ENCODE peak calls at places on chromosomes 3 and 15, in four cellular contexts. T is K562, R is GM12878, I is HepG2. C is an unnamed sample.

GRCh38 chr3:20190991-20191390 is 5.0 kb upstream of the SGO1 start:
- DNase-seq in R (no peak), T (no peak), I (no peak), C (peak; percentile 64)

GRCh38 chr15:24621630-24622215 is 53.9 kb upstream of the NPAP1 start:
- DNase-seq in T (no peak), I (no peak), R (no peak), C (no peak)

GRCh38 chr3:194687638-194688206 is 2.0 kb downstream of the FAM43A start:
- DNase-seq in R (no peak), I (no peak), T (no peak), C (peak; percentile 91)

GRCh38 chr3:132695422-132695821 is 26.8 kb downstream of the NPHP3 start:
- DNase-seq in R (no peak), T (no peak), I (no peak), C (no peak)

GRCh38 chr3:148360046-148360445 is 337.7 kb upstream of the AGTR1 start:
- DNase-seq in R (no peak), I (no peak), T (no peak), C (no peak)

GRCh38 chr15:51736069-51736468 is 1.4 kb downstream of the LYSMD2 start:
- DNase-seq in I (no peak), T (no peak), R (peak; percentile 74), C (no peak)

GRCh38 chr3:17846466-17846865 is 104.0 kb upstream of the TBC1D5 start:
- DNase-seq in R (no peak), T (no peak), I (no peak), C (no peak)

GRCh38 chr15:78859971-78860733 is 12.5 kb upstream of the MORF4L1 start:
- DNase-seq in R (peak; percentile 44), T (peak; percentile 74), I (peak; percentile 74), C (peak; percentile 96)

GRCh38 chr3:158775801-158776399 is 26.0 kb upstream of the MFSD1 start:
- DNase-seq in I (peak; percentile 28), R (no peak), T (no peak), C (no peak)

GRCh38 chr15:48802867-48803266 is 8.0 kb downstream of the CEP152 start:
- DNase-seq in T (no peak), I (no peak), R (no peak), C (no peak)

DNA sequence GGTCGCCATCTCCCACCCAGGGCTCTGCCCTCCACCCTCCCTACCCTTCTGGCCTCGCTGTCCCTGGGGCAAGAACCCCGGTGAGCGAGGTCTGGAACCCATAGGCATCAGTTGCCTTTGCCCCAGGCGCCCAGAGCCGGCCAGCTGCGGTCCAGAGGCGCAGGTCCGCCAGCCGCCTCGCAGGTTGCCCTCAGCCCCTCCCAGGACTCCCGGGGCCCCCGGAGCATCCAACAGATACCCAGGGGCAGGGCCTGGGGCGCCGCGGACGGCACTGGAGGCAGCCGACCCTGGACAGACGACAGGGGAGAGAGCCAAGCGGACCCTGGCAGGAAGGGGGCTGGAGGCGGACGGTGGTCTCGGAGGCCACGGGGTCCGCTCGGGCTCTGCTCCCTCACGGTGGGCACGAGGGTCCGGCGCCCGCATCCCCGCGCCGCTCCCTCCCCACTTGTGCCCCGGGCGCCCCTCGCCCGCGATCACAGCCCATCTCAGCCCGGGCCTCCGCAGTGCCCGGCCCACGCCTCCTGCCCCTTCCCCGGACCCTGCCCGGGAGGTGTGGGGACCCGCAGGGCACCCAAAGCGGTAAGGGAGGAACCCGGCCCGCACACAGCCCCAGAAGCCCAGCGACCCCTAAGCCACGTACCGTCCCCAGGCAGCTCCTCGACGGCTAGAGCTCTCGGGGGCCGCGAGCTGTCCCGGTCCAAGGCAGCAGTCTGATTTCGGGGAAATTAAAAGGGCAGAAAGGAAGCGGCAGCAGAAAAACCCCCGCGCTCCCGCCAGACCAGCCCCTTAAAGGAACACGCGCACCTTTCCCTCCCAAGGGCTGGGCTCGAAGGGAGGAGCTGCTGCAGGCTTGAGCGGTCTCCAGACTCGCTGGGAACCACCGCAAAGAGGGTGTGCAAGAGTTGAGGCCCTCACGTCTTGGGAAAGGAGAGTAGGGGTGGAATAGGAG is at the start of gene HAPLN3:
- DNase-seq in R (no peak), T (peak; percentile 57), I (no peak), C (peak; percentile 83)
- H3K4me1 ChIP-seq in R (peaks cover 3% of the 10 kb centered on the region), T (peaks cover 43% of the 10 kb centered on the region), I (peaks cover 36% of the 10 kb centered on the region), C (peaks cover 34% of the 10 kb centered on the region)

GRCh38 chr3:134476306-134476705 is 9.5 kb downstream of the ANAPC13 start:
- DNase-seq in R (no peak), T (no peak), I (no peak), C (no peak)
- TF ChIP-seq JUNB in R (no peak), T (no peak), I (no peak), C (no peak)

GRCh38 chr3:161366067-161366466 is 5.2 kb downstream of the SPTSSB start:
- DNase-seq in T (no peak), R (no peak), I (no peak), C (peak; percentile 49)

GRCh38 chr3:161369531-161369930 is 1.8 kb downstream of the SPTSSB start:
- DNase-seq in T (no peak), R (no peak), I (no peak), C (peak; percentile 5)

GRCh38 chr3:161372321-161373260 is 1.3 kb upstream of the SPTSSB start:
- DNase-seq in R (no peak), I (no peak), T (no peak), C (peak; percentile 69)

GRCh38 chr3:161371441-161372320 is at the start of gene SPTSSB:
- DNase-seq in R (no peak), T (peak; percentile 9), I (peak; percentile 42), C (peak; percentile 91)
- TF ChIP-seq EZH2 in R (peak; percentile 71), T (no peak), I (no peak), C (no peak)

DNA sequence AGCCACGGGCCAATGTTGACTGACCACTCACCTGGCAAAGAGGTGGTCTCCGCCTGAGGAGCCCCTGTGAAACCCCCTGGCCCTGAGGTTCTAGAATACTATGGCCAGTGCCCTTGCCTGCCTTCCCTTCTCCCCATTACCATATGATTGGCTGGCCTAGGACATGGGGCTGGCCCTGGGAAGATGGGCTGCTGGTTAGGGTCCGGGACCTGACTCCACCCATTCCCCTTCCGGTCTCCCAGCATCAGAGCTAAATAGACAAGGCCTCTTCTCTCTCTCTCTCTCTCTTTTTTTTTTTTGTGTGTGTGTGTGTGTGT is 3.8 kb downstream of the CSK start:
- DNase-seq in T (no peak), R (no peak), I (no peak), C (no peak)
- H3K4me1 ChIP-seq in T (peaks cover 78% of the 10 kb centered on the region), R (peaks cover 50% of the 10 kb centered on the region), I (peaks cover 62% of the 10 kb centered on the region), C (peaks cover 34% of the 10 kb centered on the region)

GRCh38 chr3:63613561-63613960 is 38.9 kb upstream of the SNTN start:
- DNase-seq in I (no peak), T (no peak), R (no peak), C (no peak)
- TF ChIP-seq JUNB in I (no peak), T (no peak), R (no peak), C (no peak)

DNA sequence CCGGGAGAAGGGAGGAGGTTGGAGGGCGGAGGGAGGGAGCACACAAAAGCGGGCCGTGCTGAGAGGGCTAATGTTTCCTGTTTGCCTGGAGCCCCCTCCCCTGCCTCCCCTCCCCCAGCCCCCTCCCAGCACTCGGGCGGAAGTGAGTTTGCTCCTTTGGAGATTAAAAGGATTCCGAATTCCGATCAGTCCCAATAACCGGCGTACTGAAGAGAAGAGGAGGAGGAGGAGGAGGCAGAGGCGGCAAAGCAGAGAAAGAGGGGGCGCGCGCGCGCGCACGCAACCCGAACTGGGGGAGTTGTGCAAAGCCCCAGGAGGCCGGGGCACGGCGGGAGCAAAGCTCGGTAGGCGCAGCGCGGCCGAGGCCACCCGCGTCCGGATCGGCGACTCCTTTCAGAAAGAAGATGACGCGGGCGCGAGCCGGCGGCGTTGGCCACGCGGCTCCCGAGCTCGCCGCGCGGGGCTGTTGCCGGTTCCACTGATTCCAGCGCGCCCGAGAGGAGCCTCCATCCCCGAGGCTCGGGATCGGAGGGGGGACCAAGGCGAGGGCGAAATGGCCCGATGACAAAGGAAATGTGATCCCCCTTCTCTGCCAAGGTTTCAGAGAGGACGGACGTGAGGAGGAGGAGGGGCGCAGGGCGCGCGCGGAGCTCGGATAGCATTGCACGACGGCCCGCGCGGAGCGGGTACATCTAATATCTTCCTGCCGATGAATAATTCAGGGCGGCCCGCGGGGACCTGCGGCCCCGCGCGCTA is 1.2 kb upstream of the TRIM71 start:
- DNase-seq in T (no peak), I (peak; percentile 95), R (no peak), C (peak; percentile 97)
- TF ChIP-seq EZH2 in T (no peak), I (no peak), R (no peak), C (no peak)

GRCh38 chr3:13863929-13864595 is 15.8 kb downstream of the WNT7A start:
- DNase-seq in I (no peak), R (no peak), T (no peak), C (no peak)

GRCh38 chr3:13866406-13866965 is 13.4 kb downstream of the WNT7A start:
- DNase-seq in I (no peak), T (no peak), R (no peak), C (no peak)

GRCh38 chr3:13865581-13866405 is 14.1 kb downstream of the WNT7A start:
- DNase-seq in T (no peak), I (no peak), R (no peak), C (no peak)

GRCh38 chr3:13863422-13863821 is 16.4 kb downstream of the WNT7A start:
- DNase-seq in R (no peak), I (no peak), T (no peak), C (no peak)

DNA sequence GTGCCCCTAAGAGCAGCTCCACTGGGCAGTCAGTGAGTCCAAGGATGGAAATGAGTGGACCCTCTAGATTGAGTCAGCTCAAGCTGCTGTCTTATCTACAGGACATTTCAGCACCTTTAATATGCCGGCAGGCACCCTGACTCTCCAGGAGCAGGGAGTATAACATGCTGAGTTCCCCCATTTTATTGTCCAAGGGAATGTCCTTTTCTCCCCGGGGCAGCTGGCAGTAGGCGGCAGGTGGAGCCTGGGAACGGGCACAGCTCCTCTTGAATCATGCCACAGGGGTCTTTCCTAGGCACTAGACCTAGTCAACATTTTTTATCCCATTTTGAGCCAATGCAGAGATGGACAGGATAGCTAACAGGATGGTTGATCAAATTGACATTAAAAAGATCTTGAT is 14.8 kb downstream of the WNT7A start:
- DNase-seq in T (no peak), I (no peak), R (no peak), C (no peak)
- H3K4me1 ChIP-seq in T (no peaks in the 10 kb centered on the region), I (no peaks in the 10 kb centered on the region), R (no peaks in the 10 kb centered on the region), C (no peaks in the 10 kb centered on the region)

DNA sequence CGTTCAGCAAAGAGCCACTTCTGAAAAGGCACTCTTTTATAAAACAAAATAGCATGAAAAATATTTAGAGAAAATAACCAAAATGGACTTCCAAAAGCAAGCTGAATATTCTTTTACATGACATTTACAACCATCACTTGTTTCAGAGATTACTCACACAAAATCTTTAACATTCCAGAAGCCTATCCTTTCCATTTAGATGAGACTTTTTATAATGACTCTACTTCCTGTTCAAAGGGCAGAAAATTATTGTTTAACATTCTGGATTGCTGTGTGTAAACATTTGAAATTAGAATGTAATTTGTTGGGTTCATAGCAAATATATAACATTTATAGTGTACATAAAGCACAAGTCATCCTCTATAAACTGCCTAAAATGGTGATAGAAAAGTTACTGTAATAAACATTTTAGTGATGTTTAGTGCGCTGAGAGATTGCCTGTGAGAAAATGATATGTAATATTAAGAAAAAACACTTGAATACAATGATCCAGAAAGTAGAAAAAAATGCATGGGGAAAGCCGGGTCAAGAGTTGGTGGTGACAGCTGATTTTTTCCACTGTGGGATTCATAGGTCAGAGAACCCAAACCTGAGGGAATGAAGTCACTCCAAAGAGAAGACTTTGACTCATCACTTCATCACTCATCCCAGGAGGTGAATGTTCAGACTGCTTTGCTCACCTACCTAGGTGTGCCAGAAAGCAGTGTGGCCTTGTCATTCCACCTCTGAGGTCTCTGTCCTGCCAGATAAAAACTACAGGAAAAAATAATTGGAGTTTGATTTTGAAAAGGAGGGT is 305.8 kb downstream of the ARPP21 start:
- DNase-seq in I (no peak), T (no peak), R (no peak), C (no peak)
- TF ChIP-seq JUNB in I (no peak), T (no peak), R (no peak), C (no peak)